ENCODE peak calls at places on chromosome 12, in ten cellular contexts. One of them, this sample, is unnamed. For H3K9me3, the result is how much of the 10 kb centered on the place peaks cover.

GRCh38 chr12:57735952-57736742 is 2.4 kb downstream of the AGAP2 start:
- DNase-seq in colonic mucosa: no peak
- DNase-seq in osteoblast: peak
- DNase-seq in MG63: peak
- DNase-seq in A549: peak
- DNase-seq in left ventricle myocardium inferior: peak
- DNase-seq in PC-3: peak
- DNase-seq in heart right ventricle: peak
- DNase-seq in aorta: no peak
- DNase-seq in SK-N-SH: peak
- DNase-seq in this sample: peak

GRCh38 chr12:53200458-53201169 is 6.4 kb downstream of the ITGB7 start:
- DNase-seq in heart right ventricle: no peak
- DNase-seq in MG63: no peak
- DNase-seq in PC-3: no peak
- DNase-seq in left ventricle myocardium inferior: no peak
- DNase-seq in colonic mucosa: no peak
- DNase-seq in A549: no peak
- DNase-seq in aorta: peak
- DNase-seq in osteoblast: peak
- DNase-seq in SK-N-SH: no peak
- DNase-seq in this sample: no peak

GRCh38 chr12:6699989-6700645 is 498 bp downstream of the PIANP start:
- DNase-seq in SK-N-SH: peak
- DNase-seq in aorta: peak
- DNase-seq in heart right ventricle: no peak
- DNase-seq in osteoblast: peak
- DNase-seq in colonic mucosa: no peak
- DNase-seq in MG63: no peak
- DNase-seq in PC-3: no peak
- DNase-seq in A549: no peak
- DNase-seq in left ventricle myocardium inferior: no peak
- DNase-seq in this sample: peak

GRCh38 chr12:104740668-104741067 is 217.4 kb downstream of the SLC41A2 start:
- DNase-seq in PC-3: no peak
- DNase-seq in left ventricle myocardium inferior: no peak
- DNase-seq in A549: no peak
- DNase-seq in colonic mucosa: no peak
- DNase-seq in heart right ventricle: no peak
- DNase-seq in aorta: no peak
- DNase-seq in MG63: no peak
- DNase-seq in SK-N-SH: no peak
- DNase-seq in osteoblast: no peak
- DNase-seq in this sample: no peak

GRCh38 chr12:131736807-131737484 is 26.1 kb downstream of the SFSWAP start:
- DNase-seq in colonic mucosa: no peak
- DNase-seq in SK-N-SH: no peak
- DNase-seq in heart right ventricle: no peak
- DNase-seq in PC-3: peak
- DNase-seq in MG63: peak
- DNase-seq in osteoblast: peak
- DNase-seq in left ventricle myocardium inferior: no peak
- DNase-seq in aorta: no peak
- DNase-seq in A549: peak
- DNase-seq in this sample: peak

GRCh38 chr12:99918003-99918402 is 66.7 kb downstream of the ANKS1B start:
- DNase-seq in left ventricle myocardium inferior: no peak
- DNase-seq in aorta: no peak
- DNase-seq in heart right ventricle: no peak
- DNase-seq in colonic mucosa: no peak
- DNase-seq in SK-N-SH: no peak
- DNase-seq in MG63: no peak
- DNase-seq in PC-3: no peak
- DNase-seq in osteoblast: no peak
- DNase-seq in A549: no peak
- DNase-seq in this sample: peak

GRCh38 chr12:110934093-110934852 is 13.9 kb upstream of the MYL2 start:
- DNase-seq in heart right ventricle: no peak
- DNase-seq in osteoblast: peak
- DNase-seq in A549: peak
- DNase-seq in PC-3: peak
- DNase-seq in aorta: no peak
- DNase-seq in MG63: peak
- DNase-seq in left ventricle myocardium inferior: no peak
- DNase-seq in colonic mucosa: no peak
- DNase-seq in SK-N-SH: no peak
- DNase-seq in this sample: peak

GRCh38 chr12:57521475-57522018 is 1.1 kb upstream of the MBD6 start:
- DNase-seq in colonic mucosa: peak
- DNase-seq in left ventricle myocardium inferior: peak
- DNase-seq in aorta: peak
- DNase-seq in SK-N-SH: no peak
- DNase-seq in A549: peak
- DNase-seq in heart right ventricle: peak
- DNase-seq in osteoblast: peak
- DNase-seq in MG63: peak
- DNase-seq in PC-3: no peak
- DNase-seq in this sample: peak

GRCh38 chr12:75870878-75871277 is 160.7 kb downstream of the PHLDA1 start:
- DNase-seq in SK-N-SH: no peak
- DNase-seq in MG63: no peak
- DNase-seq in colonic mucosa: no peak
- DNase-seq in left ventricle myocardium inferior: no peak
- DNase-seq in aorta: no peak
- DNase-seq in osteoblast: peak
- DNase-seq in A549: no peak
- DNase-seq in heart right ventricle: no peak
- DNase-seq in PC-3: no peak
- DNase-seq in this sample: peak

GRCh38 chr12:50283924-50284236 is 560 bp upstream of the LIMA1 start:
- DNase-seq in MG63: peak
- DNase-seq in PC-3: no peak
- DNase-seq in osteoblast: peak
- DNase-seq in A549: no peak
- DNase-seq in SK-N-SH: no peak
- DNase-seq in heart right ventricle: no peak
- DNase-seq in left ventricle myocardium inferior: no peak
- DNase-seq in colonic mucosa: no peak
- DNase-seq in aorta: no peak
- DNase-seq in this sample: peak

GRCh38 chr12:124358572-124358971 is 63.7 kb downstream of the RFLNA start:
- DNase-seq in heart right ventricle: no peak
- DNase-seq in left ventricle myocardium inferior: no peak
- DNase-seq in osteoblast: no peak
- DNase-seq in SK-N-SH: no peak
- DNase-seq in A549: no peak
- DNase-seq in MG63: no peak
- DNase-seq in PC-3: no peak
- DNase-seq in colonic mucosa: no peak
- DNase-seq in aorta: no peak
- DNase-seq in this sample: no peak

GRCh38 chr12:4824415-4824814 is 85.3 kb upstream of the KCNA1 start:
- DNase-seq in osteoblast: no peak
- DNase-seq in SK-N-SH: no peak
- DNase-seq in colonic mucosa: no peak
- DNase-seq in aorta: no peak
- DNase-seq in left ventricle myocardium inferior: no peak
- DNase-seq in A549: peak
- DNase-seq in heart right ventricle: no peak
- DNase-seq in PC-3: peak
- DNase-seq in MG63: peak
- DNase-seq in this sample: peak

GRCh38 chr12:34391771-34392581 is 369.7 kb downstream of the ALG10 start:
- DNase-seq in osteoblast: peak
- DNase-seq in MG63: no peak
- DNase-seq in SK-N-SH: no peak
- DNase-seq in A549: no peak
- DNase-seq in colonic mucosa: no peak
- DNase-seq in aorta: peak
- DNase-seq in heart right ventricle: no peak
- DNase-seq in left ventricle myocardium inferior: peak
- DNase-seq in PC-3: no peak
- DNase-seq in this sample: no peak

GRCh38 chr12:34392741-34393085 is 370.4 kb downstream of the ALG10 start:
- DNase-seq in A549: no peak
- DNase-seq in MG63: no peak
- DNase-seq in left ventricle myocardium inferior: peak
- DNase-seq in osteoblast: no peak
- DNase-seq in aorta: peak
- DNase-seq in heart right ventricle: no peak
- DNase-seq in PC-3: no peak
- DNase-seq in colonic mucosa: no peak
- DNase-seq in SK-N-SH: no peak
- DNase-seq in this sample: no peak

GRCh38 chr12:34389378-34390170 is 367.3 kb downstream of the ALG10 start:
- DNase-seq in aorta: peak
- DNase-seq in osteoblast: peak
- DNase-seq in MG63: no peak
- DNase-seq in PC-3: no peak
- DNase-seq in left ventricle myocardium inferior: no peak
- DNase-seq in A549: no peak
- DNase-seq in heart right ventricle: no peak
- DNase-seq in SK-N-SH: no peak
- DNase-seq in colonic mucosa: no peak
- DNase-seq in this sample: no peak

GRCh38 chr12:34390171-34390841 is 368.0 kb downstream of the ALG10 start:
- DNase-seq in colonic mucosa: no peak
- DNase-seq in aorta: peak
- DNase-seq in SK-N-SH: no peak
- DNase-seq in heart right ventricle: no peak
- DNase-seq in A549: no peak
- DNase-seq in MG63: no peak
- DNase-seq in left ventricle myocardium inferior: no peak
- DNase-seq in osteoblast: peak
- DNase-seq in PC-3: no peak
- DNase-seq in this sample: no peak

GRCh38 chr12:34390846-34391700 is 368.8 kb downstream of the ALG10 start:
- DNase-seq in A549: no peak
- DNase-seq in heart right ventricle: no peak
- DNase-seq in PC-3: no peak
- DNase-seq in left ventricle myocardium inferior: peak
- DNase-seq in colonic mucosa: no peak
- DNase-seq in MG63: no peak
- DNase-seq in osteoblast: peak
- DNase-seq in SK-N-SH: no peak
- DNase-seq in aorta: peak
- DNase-seq in this sample: no peak
- H3K9me3 ChIP-seq in A549: under half
- H3K9me3 ChIP-seq in heart right ventricle: under half
- H3K9me3 ChIP-seq in PC-3: under half
- H3K9me3 ChIP-seq in left ventricle myocardium inferior: half or more
- H3K9me3 ChIP-seq in colonic mucosa: under half
- H3K9me3 ChIP-seq in MG63: under half
- H3K9me3 ChIP-seq in osteoblast: under half
- H3K9me3 ChIP-seq in SK-N-SH: under half
- H3K9me3 ChIP-seq in aorta: under half
- H3K9me3 ChIP-seq in this sample: under half

GRCh38 chr12:116399055-116399454 is 121.6 kb upstream of the MED13L start:
- DNase-seq in heart right ventricle: no peak
- DNase-seq in aorta: no peak
- DNase-seq in SK-N-SH: no peak
- DNase-seq in colonic mucosa: no peak
- DNase-seq in left ventricle myocardium inferior: no peak
- DNase-seq in PC-3: no peak
- DNase-seq in MG63: no peak
- DNase-seq in A549: no peak
- DNase-seq in osteoblast: no peak
- DNase-seq in this sample: no peak
- H3K9me3 ChIP-seq in heart right ventricle: under half
- H3K9me3 ChIP-seq in aorta: under half
- H3K9me3 ChIP-seq in SK-N-SH: under half
- H3K9me3 ChIP-seq in colonic mucosa: under half
- H3K9me3 ChIP-seq in left ventricle myocardium inferior: under half
- H3K9me3 ChIP-seq in PC-3: under half
- H3K9me3 ChIP-seq in MG63: under half
- H3K9me3 ChIP-seq in A549: under half
- H3K9me3 ChIP-seq in osteoblast: under half
- H3K9me3 ChIP-seq in this sample: under half

GRCh38 chr12:34401659-34402227 is 379.4 kb downstream of the ALG10 start:
- DNase-seq in A549: no peak
- DNase-seq in osteoblast: no peak
- DNase-seq in left ventricle myocardium inferior: peak
- DNase-seq in SK-N-SH: peak
- DNase-seq in colonic mucosa: peak
- DNase-seq in heart right ventricle: no peak
- DNase-seq in MG63: no peak
- DNase-seq in aorta: peak
- DNase-seq in PC-3: no peak
- DNase-seq in this sample: no peak

GRCh38 chr12:34403706-34404376 is 381.5 kb downstream of the ALG10 start:
- DNase-seq in PC-3: no peak
- DNase-seq in colonic mucosa: peak
- DNase-seq in osteoblast: no peak
- DNase-seq in left ventricle myocardium inferior: peak
- DNase-seq in A549: no peak
- DNase-seq in MG63: no peak
- DNase-seq in heart right ventricle: no peak
- DNase-seq in SK-N-SH: peak
- DNase-seq in aorta: peak
- DNase-seq in this sample: no peak

GRCh38 chr12:34402228-34402898 is 380.1 kb downstream of the ALG10 start:
- DNase-seq in PC-3: no peak
- DNase-seq in MG63: no peak
- DNase-seq in osteoblast: peak
- DNase-seq in left ventricle myocardium inferior: peak
- DNase-seq in aorta: peak
- DNase-seq in heart right ventricle: peak
- DNase-seq in colonic mucosa: peak
- DNase-seq in SK-N-SH: no peak
- DNase-seq in A549: no peak
- DNase-seq in this sample: no peak

GRCh38 chr12:34404377-34405285 is 382.3 kb downstream of the ALG10 start:
- DNase-seq in PC-3: no peak
- DNase-seq in colonic mucosa: peak
- DNase-seq in MG63: no peak
- DNase-seq in osteoblast: peak
- DNase-seq in heart right ventricle: no peak
- DNase-seq in left ventricle myocardium inferior: peak
- DNase-seq in aorta: peak
- DNase-seq in SK-N-SH: peak
- DNase-seq in A549: no peak
- DNase-seq in this sample: no peak

GRCh38 chr12:34402899-34403705 is 380.8 kb downstream of the ALG10 start:
- DNase-seq in osteoblast: peak
- DNase-seq in MG63: no peak
- DNase-seq in SK-N-SH: peak
- DNase-seq in A549: no peak
- DNase-seq in heart right ventricle: peak
- DNase-seq in left ventricle myocardium inferior: peak
- DNase-seq in colonic mucosa: peak
- DNase-seq in PC-3: no peak
- DNase-seq in aorta: peak
- DNase-seq in this sample: no peak
- H3K9me3 ChIP-seq in osteoblast: under half
- H3K9me3 ChIP-seq in MG63: under half
- H3K9me3 ChIP-seq in SK-N-SH: under half
- H3K9me3 ChIP-seq in A549: under half
- H3K9me3 ChIP-seq in heart right ventricle: under half
- H3K9me3 ChIP-seq in left ventricle myocardium inferior: half or more
- H3K9me3 ChIP-seq in colonic mucosa: under half
- H3K9me3 ChIP-seq in PC-3: under half
- H3K9me3 ChIP-seq in aorta: under half
- H3K9me3 ChIP-seq in this sample: under half

GRCh38 chr12:133080619-133081407 is at the start of gene ZNF140:
- DNase-seq in PC-3: peak
- DNase-seq in SK-N-SH: peak
- DNase-seq in MG63: peak
- DNase-seq in osteoblast: peak
- DNase-seq in left ventricle myocardium inferior: peak
- DNase-seq in heart right ventricle: peak
- DNase-seq in A549: peak
- DNase-seq in colonic mucosa: peak
- DNase-seq in aorta: peak
- DNase-seq in this sample: peak
- H3K9me3 ChIP-seq in PC-3: under half
- H3K9me3 ChIP-seq in SK-N-SH: under half
- H3K9me3 ChIP-seq in MG63: under half
- H3K9me3 ChIP-seq in osteoblast: under half
- H3K9me3 ChIP-seq in left ventricle myocardium inferior: half or more
- H3K9me3 ChIP-seq in heart right ventricle: under half
- H3K9me3 ChIP-seq in A549: half or more
- H3K9me3 ChIP-seq in colonic mucosa: under half
- H3K9me3 ChIP-seq in aorta: under half
- H3K9me3 ChIP-seq in this sample: under half

This sample was measured in GM23248.